ENCODE peak calls at places on chromosomes 12 and 14, in nine cellular contexts. One of them, this sample, is unnamed.

GRCh38 chr12:93002278-93003054 is 73.4 kb upstream of the EEA1 start:
- DNase-seq in GM12878: no peak
- DNase-seq in hepatocyte: no peak
- DNase-seq in CD8-positive, alpha-beta T cell: no peak
- DNase-seq in left ventricle myocardium inferior: no peak
- DNase-seq in transverse colon: no peak
- DNase-seq in AG04450: peak; percentile 52
- DNase-seq in neural progenitor cell: no peak
- DNase-seq in stomach: no peak
- DNase-seq in this sample: peak; percentile 72

GRCh38 chr12:45730842-45731336 is 1.4 kb downstream of the ARID2 start:
- DNase-seq in GM12878: no peak
- DNase-seq in hepatocyte: no peak
- DNase-seq in CD8-positive, alpha-beta T cell: no peak
- DNase-seq in left ventricle myocardium inferior: no peak
- DNase-seq in transverse colon: no peak
- DNase-seq in AG04450: no peak
- DNase-seq in neural progenitor cell: no peak
- DNase-seq in stomach: no peak
- DNase-seq in this sample: no peak

GRCh38 chr14:93648440-93649168 is 139.7 kb downstream of the PRIMA1 start:
- DNase-seq in GM12878: no peak
- DNase-seq in hepatocyte: peak; percentile 55
- DNase-seq in CD8-positive, alpha-beta T cell: no peak
- DNase-seq in left ventricle myocardium inferior: no peak
- DNase-seq in transverse colon: no peak
- DNase-seq in AG04450: no peak
- DNase-seq in neural progenitor cell: peak; percentile 61
- DNase-seq in stomach: no peak
- DNase-seq in this sample: no peak

GRCh38 chr14:27389402-27389801 is 791.6 kb upstream of the NOVA1 start:
- DNase-seq in GM12878: no peak
- DNase-seq in hepatocyte: no peak
- DNase-seq in CD8-positive, alpha-beta T cell: no peak
- DNase-seq in left ventricle myocardium inferior: no peak
- DNase-seq in transverse colon: no peak
- DNase-seq in AG04450: no peak
- DNase-seq in neural progenitor cell: no peak
- DNase-seq in stomach: no peak
- DNase-seq in this sample: no peak

GRCh38 chr14:39491134-39491541 is 58.9 kb upstream of the FBXO33 start:
- DNase-seq in GM12878: no peak
- DNase-seq in hepatocyte: peak; percentile 63
- DNase-seq in CD8-positive, alpha-beta T cell: no peak
- DNase-seq in left ventricle myocardium inferior: no peak
- DNase-seq in transverse colon: no peak
- DNase-seq in AG04450: no peak
- DNase-seq in neural progenitor cell: peak; percentile 67
- DNase-seq in stomach: no peak
- DNase-seq in this sample: no peak

GRCh38 chr12:104603545-104603973 is 146.8 kb downstream of the CHST11 start:
- DNase-seq in GM12878: no peak
- DNase-seq in hepatocyte: no peak
- DNase-seq in CD8-positive, alpha-beta T cell: no peak
- DNase-seq in left ventricle myocardium inferior: no peak
- DNase-seq in transverse colon: no peak
- DNase-seq in AG04450: no peak
- DNase-seq in neural progenitor cell: no peak
- DNase-seq in stomach: no peak
- DNase-seq in this sample: no peak

GRCh38 chr14:102138935-102139247 is 806 bp upstream of the WDR20 start:
- DNase-seq in GM12878: no peak
- DNase-seq in hepatocyte: no peak
- DNase-seq in CD8-positive, alpha-beta T cell: no peak
- DNase-seq in left ventricle myocardium inferior: no peak
- DNase-seq in transverse colon: no peak
- DNase-seq in AG04450: no peak
- DNase-seq in neural progenitor cell: no peak
- DNase-seq in stomach: no peak
- DNase-seq in this sample: no peak

GRCh38 chr12:91922674-91923073 is 223.0 kb downstream of the BTG1 start:
- DNase-seq in GM12878: no peak
- DNase-seq in hepatocyte: no peak
- DNase-seq in CD8-positive, alpha-beta T cell: no peak
- DNase-seq in left ventricle myocardium inferior: no peak
- DNase-seq in transverse colon: no peak
- DNase-seq in AG04450: no peak
- DNase-seq in neural progenitor cell: no peak
- DNase-seq in stomach: no peak
- DNase-seq in this sample: no peak

GRCh38 chr12:131074221-131075083 is 120.7 kb downstream of the ADGRD1 start:
- DNase-seq in GM12878: no peak
- DNase-seq in hepatocyte: peak; percentile 27
- DNase-seq in CD8-positive, alpha-beta T cell: no peak
- DNase-seq in left ventricle myocardium inferior: peak; percentile 61
- DNase-seq in transverse colon: no peak
- DNase-seq in AG04450: no peak
- DNase-seq in neural progenitor cell: no peak
- DNase-seq in stomach: peak; percentile 24
- DNase-seq in this sample: no peak

GRCh38 chr14:93045211-93045674 is 70.5 kb downstream of the ITPK1 start:
- DNase-seq in GM12878: no peak
- DNase-seq in hepatocyte: no peak
- DNase-seq in CD8-positive, alpha-beta T cell: no peak
- DNase-seq in left ventricle myocardium inferior: no peak
- DNase-seq in transverse colon: no peak
- DNase-seq in AG04450: no peak
- DNase-seq in neural progenitor cell: peak; percentile 86
- DNase-seq in stomach: no peak
- DNase-seq in this sample: no peak

GRCh38 chr14:23352506-23353432 is at the start of gene SLC22A17:
- DNase-seq in GM12878: no peak
- DNase-seq in hepatocyte: peak; percentile 93
- DNase-seq in CD8-positive, alpha-beta T cell: peak; percentile 28
- DNase-seq in left ventricle myocardium inferior: peak; percentile 79
- DNase-seq in transverse colon: peak; percentile 69
- DNase-seq in AG04450: peak; percentile 81
- DNase-seq in neural progenitor cell: peak; percentile 91
- DNase-seq in stomach: peak; percentile 65
- DNase-seq in this sample: peak; percentile 33

GRCh38 chr12:10940389-10940788 is 1.3 kb upstream of the TAS2R14 start:
- DNase-seq in GM12878: no peak
- DNase-seq in hepatocyte: no peak
- DNase-seq in CD8-positive, alpha-beta T cell: no peak
- DNase-seq in left ventricle myocardium inferior: no peak
- DNase-seq in transverse colon: no peak
- DNase-seq in AG04450: peak; percentile 39
- DNase-seq in neural progenitor cell: no peak
- DNase-seq in stomach: no peak
- DNase-seq in this sample: peak; percentile 32

GRCh38 chr12:91958816-91959215 is 186.8 kb downstream of the BTG1 start:
- DNase-seq in GM12878: no peak
- DNase-seq in hepatocyte: peak; percentile 11
- DNase-seq in CD8-positive, alpha-beta T cell: no peak
- DNase-seq in left ventricle myocardium inferior: no peak
- DNase-seq in transverse colon: no peak
- DNase-seq in AG04450: peak; percentile 54
- DNase-seq in neural progenitor cell: no peak
- DNase-seq in stomach: no peak
- DNase-seq in this sample: peak; percentile 46

GRCh38 chr12:55713721-55714120 is 2.1 kb upstream of the BLOC1S1 start:
- DNase-seq in GM12878: no peak
- DNase-seq in hepatocyte: no peak
- DNase-seq in CD8-positive, alpha-beta T cell: no peak
- DNase-seq in left ventricle myocardium inferior: no peak
- DNase-seq in transverse colon: no peak
- DNase-seq in AG04450: no peak
- DNase-seq in neural progenitor cell: no peak
- DNase-seq in stomach: no peak
- DNase-seq in this sample: no peak

DNA sequence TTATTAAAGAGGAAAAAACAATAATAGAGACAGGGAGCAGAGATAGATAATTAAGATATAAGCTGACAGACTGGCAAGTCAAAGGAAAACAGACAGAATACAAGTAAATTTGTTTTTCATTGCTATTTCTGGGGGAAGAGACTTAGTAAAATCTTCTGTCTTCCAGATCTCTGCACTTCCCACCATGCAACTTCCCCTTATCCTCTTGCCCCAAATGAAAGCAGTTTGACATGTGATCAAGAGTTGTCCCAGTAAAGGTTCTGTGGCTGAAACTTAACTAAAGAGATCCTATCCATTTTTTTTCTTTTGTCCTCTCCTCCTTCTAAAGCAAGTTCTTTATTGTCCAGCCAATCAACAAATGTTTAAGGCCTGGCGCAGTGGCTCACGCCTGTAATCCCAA is 1.5 kb upstream of the MLF2 start:
- DNase-seq in GM12878: no peak
- DNase-seq in hepatocyte: no peak
- DNase-seq in CD8-positive, alpha-beta T cell: no peak
- DNase-seq in left ventricle myocardium inferior: no peak
- DNase-seq in transverse colon: no peak
- DNase-seq in AG04450: no peak
- DNase-seq in neural progenitor cell: no peak
- DNase-seq in stomach: no peak
- DNase-seq in this sample: no peak
- H3K4me3 ChIP-seq in GM12878: no peak overlapping the region
- H3K4me3 ChIP-seq in hepatocyte: no peak overlapping the region
- H3K4me3 ChIP-seq in CD8-positive, alpha-beta T cell: no peak overlapping the region
- H3K4me3 ChIP-seq in left ventricle myocardium inferior: no peak overlapping the region
- H3K4me3 ChIP-seq in transverse colon: no peak overlapping the region
- H3K4me3 ChIP-seq in AG04450: no peak overlapping the region
- H3K4me3 ChIP-seq in neural progenitor cell: no peak overlapping the region
- H3K4me3 ChIP-seq in stomach: no peak overlapping the region
- H3K4me3 ChIP-seq in this sample: no peak overlapping the region

GRCh38 chr12:116916714-116917114 is 6.0 kb downstream of the FBXW8 start:
- DNase-seq in GM12878: peak; percentile 51
- DNase-seq in hepatocyte: peak; percentile 81
- DNase-seq in CD8-positive, alpha-beta T cell: peak; percentile 36
- DNase-seq in left ventricle myocardium inferior: no peak
- DNase-seq in transverse colon: peak; percentile 9
- DNase-seq in AG04450: peak; percentile 65
- DNase-seq in neural progenitor cell: no peak
- DNase-seq in stomach: peak; percentile 37
- DNase-seq in this sample: no peak
- TF ChIP-seq CTCF in GM12878: peak; percentile 44
- TF ChIP-seq CTCF in hepatocyte: peak; percentile 25
- TF ChIP-seq CTCF in CD8-positive, alpha-beta T cell: no peak
- TF ChIP-seq CTCF in left ventricle myocardium inferior: peak; percentile 21
- TF ChIP-seq CTCF in transverse colon: no peak
- TF ChIP-seq CTCF in AG04450: peak; percentile 55
- TF ChIP-seq CTCF in neural progenitor cell: no peak
- TF ChIP-seq CTCF in stomach: no peak
- TF ChIP-seq CTCF in this sample: no peak

GRCh38 chr12:113674302-113674701 is 202.6 kb upstream of the LHX5 start:
- DNase-seq in GM12878: no peak
- DNase-seq in hepatocyte: no peak
- DNase-seq in CD8-positive, alpha-beta T cell: no peak
- DNase-seq in left ventricle myocardium inferior: no peak
- DNase-seq in transverse colon: no peak
- DNase-seq in AG04450: no peak
- DNase-seq in neural progenitor cell: no peak
- DNase-seq in stomach: no peak
- DNase-seq in this sample: no peak
- H3K27me3 ChIP-seq in GM12878: no peaks in the 10 kb centered on the region
- H3K27me3 ChIP-seq in hepatocyte: peaks cover 25% of the 10 kb centered on the region
- H3K27me3 ChIP-seq in CD8-positive, alpha-beta T cell: no peaks in the 10 kb centered on the region
- H3K27me3 ChIP-seq in left ventricle myocardium inferior: peaks cover 100% of the 10 kb centered on the region
- H3K27me3 ChIP-seq in transverse colon: peaks cover 46% of the 10 kb centered on the region
- H3K27me3 ChIP-seq in AG04450: peaks cover 27% of the 10 kb centered on the region
- H3K27me3 ChIP-seq in neural progenitor cell: no peaks in the 10 kb centered on the region
- H3K27me3 ChIP-seq in stomach: peaks cover 9% of the 10 kb centered on the region
- H3K27me3 ChIP-seq in this sample: peaks cover 20% of the 10 kb centered on the region

DNA sequence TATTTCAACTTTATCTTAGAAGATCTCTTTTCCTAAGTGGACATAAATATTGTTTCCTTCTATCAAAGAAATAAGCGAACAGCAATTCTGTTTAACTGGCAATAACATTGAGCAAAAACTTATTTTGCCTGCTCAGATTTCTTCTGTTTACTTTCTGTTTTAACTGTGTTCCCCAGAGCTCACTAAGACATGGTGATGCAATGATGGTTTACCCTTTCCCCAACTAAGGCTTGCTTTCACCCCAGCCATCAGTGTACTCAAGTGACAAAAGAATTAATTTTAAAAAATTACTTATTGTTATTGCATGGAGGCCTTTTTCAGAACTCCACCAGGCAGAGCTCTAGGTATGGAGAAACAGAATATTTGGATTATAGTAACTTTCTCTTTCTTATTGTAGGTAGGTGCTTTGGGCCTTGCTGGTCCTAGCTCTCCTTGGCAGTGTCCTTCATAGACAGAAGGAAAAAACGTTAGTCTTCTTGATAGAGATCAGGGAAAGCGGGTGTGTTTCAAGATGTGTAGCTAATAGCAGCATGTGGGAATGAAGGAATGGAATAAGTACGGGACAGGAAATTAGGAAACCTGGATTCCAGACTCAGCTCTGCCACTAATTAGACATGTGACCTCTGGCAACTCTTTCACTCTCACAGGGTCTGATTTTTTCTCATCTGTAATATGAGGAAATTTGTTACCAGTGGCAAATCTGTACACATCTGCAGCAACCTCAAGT is 14.6 kb upstream of the DDHD1 start:
- DNase-seq in GM12878: no peak
- DNase-seq in hepatocyte: no peak
- DNase-seq in CD8-positive, alpha-beta T cell: no peak
- DNase-seq in left ventricle myocardium inferior: no peak
- DNase-seq in transverse colon: no peak
- DNase-seq in AG04450: no peak
- DNase-seq in neural progenitor cell: no peak
- DNase-seq in stomach: no peak
- DNase-seq in this sample: no peak
- H3K4me3 ChIP-seq in GM12878: no peak overlapping the region
- H3K4me3 ChIP-seq in hepatocyte: no peak overlapping the region
- H3K4me3 ChIP-seq in CD8-positive, alpha-beta T cell: no peak overlapping the region
- H3K4me3 ChIP-seq in left ventricle myocardium inferior: no peak overlapping the region
- H3K4me3 ChIP-seq in transverse colon: no peak overlapping the region
- H3K4me3 ChIP-seq in AG04450: no peak overlapping the region
- H3K4me3 ChIP-seq in neural progenitor cell: no peak overlapping the region
- H3K4me3 ChIP-seq in stomach: no peak overlapping the region
- H3K4me3 ChIP-seq in this sample: no peak overlapping the region

DNA sequence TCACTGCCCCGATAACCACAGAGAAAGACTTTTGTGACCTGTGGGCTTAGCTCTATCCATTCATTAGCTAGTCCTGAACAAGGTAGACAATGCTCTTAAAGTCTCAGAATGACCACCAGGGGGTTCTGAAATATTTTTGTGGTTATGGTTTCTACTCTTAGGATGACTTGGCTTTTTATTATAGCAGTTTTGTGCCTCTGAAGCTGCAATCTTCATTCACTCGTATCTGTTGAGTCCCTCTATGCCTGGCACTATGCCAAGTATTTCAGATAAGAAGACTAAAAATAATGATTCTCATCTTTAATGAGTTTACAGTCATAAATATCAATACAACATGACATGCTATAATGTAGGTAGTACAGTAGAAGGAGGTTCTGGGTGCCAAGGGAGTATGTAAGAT is 130.8 kb upstream of the TRHDE start:
- DNase-seq in GM12878: peak; percentile 31
- DNase-seq in hepatocyte: no peak
- DNase-seq in CD8-positive, alpha-beta T cell: no peak
- DNase-seq in left ventricle myocardium inferior: no peak
- DNase-seq in transverse colon: no peak
- DNase-seq in AG04450: no peak
- DNase-seq in neural progenitor cell: no peak
- DNase-seq in stomach: no peak
- DNase-seq in this sample: no peak
- TF ChIP-seq CTCF in GM12878: peak; percentile 26
- TF ChIP-seq CTCF in hepatocyte: peak; percentile 19
- TF ChIP-seq CTCF in CD8-positive, alpha-beta T cell: no peak
- TF ChIP-seq CTCF in left ventricle myocardium inferior: no peak
- TF ChIP-seq CTCF in transverse colon: no peak
- TF ChIP-seq CTCF in AG04450: peak; percentile 41
- TF ChIP-seq CTCF in neural progenitor cell: peak; percentile 17
- TF ChIP-seq CTCF in stomach: no peak
- TF ChIP-seq CTCF in this sample: peak; percentile 34